ENCODE peak calls at places on chromosomes 13 and 19, in eight cellular contexts. Y, C, N, R, H, I, G and T are unnamed samples.
A peak's percentile ranks its signal among the peaks of the same experiment; 100 is the strongest.

GRCh38 chr19:41238244-41238643 is 19.2 kb downstream of the AXL start:
- DNase-seq in Y (no peak), R (no peak), I (no peak), G (no peak), C (no peak), H (no peak), N (no peak), T (no peak)

GRCh38 chr13:20960663-20961309 is 58.2 kb upstream of the XPO4 start:
- DNase-seq in H (no peak), Y (peak; percentile 78), G (no peak), N (peak; percentile 62), C (no peak), I (no peak), R (no peak), T (no peak)

GRCh38 chr13:66407159-66407558 is 823.0 kb downstream of the PCDH9 start:
- DNase-seq in C (no peak), R (no peak), G (no peak), I (no peak), Y (no peak), N (no peak), H (no peak), T (no peak)

GRCh38 chr13:99064624-99065249 is 86.9 kb upstream of the DOCK9 start:
- DNase-seq in G (no peak), R (no peak), I (no peak), Y (no peak), H (no peak), C (no peak), N (no peak), T (no peak)

GRCh38 chr13:113730831-113731191 is 28.2 kb upstream of the TMEM255B start:
- DNase-seq in I (no peak), C (no peak), H (no peak), Y (no peak), N (no peak), G (no peak), R (no peak), T (no peak)

GRCh38 chr19:30065680-30066606 is 123.9 kb downstream of the URI1 start:
- DNase-seq in G (no peak), N (peak; percentile 40), Y (no peak), I (peak; percentile 17), C (no peak), R (no peak), H (no peak), T (no peak)

GRCh38 chr13:50798923-50799322 is 44.6 kb downstream of the DLEU7 start:
- DNase-seq in I (no peak), Y (no peak), H (no peak), R (no peak), N (no peak), C (no peak), G (no peak), T (no peak)

GRCh38 chr19:1312732-1313694 is 27.3 kb downstream of the EFNA2 start:
- DNase-seq in R (no peak), Y (no peak), G (no peak), C (peak; percentile 58), N (peak; percentile 82), I (no peak), H (peak; percentile 88), T (no peak)

GRCh38 chr19:4748589-4748988 is 24.9 kb upstream of the DPP9 start:
- DNase-seq in N (no peak), I (no peak), C (no peak), H (no peak), G (no peak), R (no peak), Y (no peak), T (no peak)

GRCh38 chr13:30818323-30818960 is 83.1 kb downstream of the ALOX5AP start:
- DNase-seq in N (peak; percentile 85), G (peak; percentile 75), R (peak; percentile 76), Y (no peak), C (peak; percentile 87), I (no peak), H (no peak), T (no peak)

GRCh38 chr13:105202384-105202783 is 1333.1 kb downstream of the EFNB2 start:
- DNase-seq in I (no peak), C (peak; percentile 47), G (no peak), Y (no peak), R (no peak), N (no peak), H (no peak), T (no peak)

GRCh38 chr13:70253834-70254233 is 145.6 kb upstream of the KLHL1 start:
- DNase-seq in N (no peak), C (no peak), G (no peak), Y (peak; percentile 9), I (no peak), R (no peak), H (no peak), T (no peak)

GRCh38 chr13:87671031-87671823 is at the start of gene SLITRK5:
- DNase-seq in Y (peak; percentile 3), N (peak; percentile 95), I (peak; percentile 70), H (peak; percentile 59), R (no peak), G (peak; percentile 80), C (peak; percentile 16), T (peak; percentile 64)

GRCh38 chr19:51166846-51167490 is 24.9 kb downstream of the SIGLEC7 start:
- DNase-seq in R (no peak), C (no peak), Y (no peak), I (peak; percentile 65), N (no peak), G (no peak), H (no peak), T (no peak)

GRCh38 chr13:80753951-80754350 is 413.0 kb upstream of the SPRY2 start:
- DNase-seq in I (no peak), C (no peak), G (no peak), H (no peak), R (no peak), N (no peak), Y (no peak), T (no peak)

GRCh38 chr13:31540316-31540715 is 199.0 kb upstream of the RXFP2 start:
- DNase-seq in I (no peak), H (no peak), N (no peak), C (no peak), Y (no peak), R (no peak), G (no peak), T (no peak)

GRCh38 chr19:57803265-57803593 is 11.5 kb downstream of the ZNF552 start:
- DNase-seq in H (no peak), G (no peak), Y (no peak), I (no peak), N (no peak), C (no peak), R (no peak), T (no peak)

GRCh38 chr19:372306-372890 is 27.8 kb upstream of the MIER2 start:
- DNase-seq in G (peak; percentile 86), N (peak; percentile 82), C (peak; percentile 70), I (no peak), H (no peak), Y (no peak), R (no peak), T (no peak)

GRCh38 chr13:50085063-50085462 is 69.8 kb downstream of the KCNRG start:
- DNase-seq in H (no peak), G (no peak), I (no peak), C (peak; percentile 47), Y (peak; percentile 20), N (no peak), R (no peak), T (no peak)

GRCh38 chr19:34365463-34366401 is 736 bp downstream of the GPI start:
- DNase-seq in N (peak; percentile 89), C (peak; percentile 32), Y (no peak), R (peak; percentile 35), H (no peak), G (peak; percentile 73), I (peak; percentile 63), T (no peak)

GRCh38 chr19:616732-617526 is 16.4 kb downstream of the POLRMT start:
- DNase-seq in N (no peak), Y (no peak), R (no peak), I (no peak), G (no peak), H (no peak), C (no peak), T (no peak)

GRCh38 chr13:52195052-52195837 is 35.8 kb upstream of the NEK3 start:
- DNase-seq in Y (no peak), N (peak; percentile 96), R (peak; percentile 77), G (peak; percentile 94), I (peak; percentile 90), H (no peak), C (peak; percentile 50), T (peak; percentile 50)

GRCh38 chr13:22883961-22884360 is 296.8 kb upstream of the SGCG start:
- DNase-seq in Y (no peak), C (no peak), H (no peak), G (no peak), N (no peak), R (no peak), I (no peak), T (no peak)

GRCh38 chr19:2166741-2167738 is 3.3 kb downstream of the DOT1L start:
- DNase-seq in Y (peak; percentile 79), N (peak; percentile 96), R (peak; percentile 81), G (peak; percentile 95), C (peak; percentile 67), I (peak; percentile 77), H (no peak), T (peak; percentile 80)

GRCh38 chr13:30314069-30314468 is 6.7 kb upstream of the KATNAL1 start:
- DNase-seq in Y (no peak), N (no peak), G (no peak), C (no peak), R (no peak), I (no peak), H (no peak), T (no peak)

GRCh38 chr13:109162248-109163051 is 533.0 kb downstream of the MYO16 start:
- DNase-seq in I (peak; percentile 59), N (no peak), G (no peak), H (no peak), R (no peak), Y (no peak), C (no peak), T (no peak)

GRCh38 chr19:17752865-17753639 is 1.8 kb downstream of the FCHO1 start:
- DNase-seq in I (no peak), H (no peak), N (no peak), C (no peak), Y (no peak), R (no peak), G (no peak), T (no peak)

GRCh38 chr19:36772341-36773222 is at the start of gene ZNF850:
- DNase-seq in N (peak; percentile 98), C (peak; percentile 92), G (peak; percentile 97), H (peak; percentile 89), I (peak; percentile 98), R (peak; percentile 92), Y (peak; percentile 87), T (peak; percentile 96)
- TF ChIP-seq POLR2A in N (no peak), C (no peak), G (no peak), H (peak; percentile 25), I (no peak), R (no peak), Y (peak; percentile 65), T (no peak)

GRCh38 chr19:12782174-12782423 is 6.7 kb upstream of the HOOK2 start:
- DNase-seq in I (peak; percentile 94), H (no peak), R (no peak), C (no peak), G (no peak), Y (no peak), N (no peak), T (no peak)
- H3K4me3 ChIP-seq in I (peak overlapping the region; percentile 62), H (peak overlapping the region; percentile 44), R (peak overlapping the region; percentile 48), C (peak overlapping the region; percentile 50), G (peak overlapping the region; percentile 57), Y (peak overlapping the region; percentile 25), N (no peak overlapping the region), T (peak overlapping the region; percentile 65)

GRCh38 chr13:28530729-28531194 is 35.8 kb upstream of the FLT1 start:
- DNase-seq in G (no peak), N (no peak), I (no peak), Y (no peak), R (no peak), C (no peak), H (no peak), T (no peak)
- TF ChIP-seq CTCF in G (no peak), N (no peak), I (no peak), Y (no peak), R (no peak), C (peak; percentile 14), H (no peak), T (no peak)

GRCh38 chr19:10289167-10289835 is 451 bp upstream of the ICAM5 start:
- DNase-seq in Y (peak; percentile 53), I (peak; percentile 68), H (no peak), C (peak; percentile 54), N (peak; percentile 86), G (no peak), R (no peak), T (no peak)
- TF ChIP-seq POLR2A in Y (no peak), I (no peak), H (no peak), C (no peak), N (no peak), G (no peak), R (no peak), T (no peak)